ENCODE peak calls at places on chromosomes 11 and 22, in nine cellular contexts. Y, H, B, N, L, I, Z, K and A are unnamed samples. For H3K36me3, the result is how much of the 10 kb centered on the place peaks cover.

GRCh38 chr11:77454867-77455655 is 18.8 kb downstream of the PAK1 start:
- DNase-seq in Y (no peak), H (no peak), B (no peak), N (no peak), L (no peak), I (no peak), Z (no peak), K (no peak), A (no peak)

GRCh38 chr11:72930011-72930410 is 115.8 kb downstream of the ATG16L2 start:
- DNase-seq in Y (peak), H (no peak), B (no peak), N (no peak), L (no peak), I (no peak), Z (no peak), K (no peak), A (no peak)

GRCh38 chr11:70668204-70669202 is 270.2 kb downstream of the CTTN start:
- DNase-seq in Y (peak), H (no peak), B (no peak), N (no peak), L (no peak), I (no peak), Z (no peak), K (no peak), A (no peak)

GRCh38 chr22:27737521-27737920 is 64.0 kb downstream of the MN1 start:
- DNase-seq in Y (no peak), H (no peak), B (no peak), N (no peak), L (no peak), I (no peak), Z (no peak), K (no peak), A (no peak)

GRCh38 chr11:65695459-65696241 is 16.4 kb upstream of the KAT5 start:
- DNase-seq in Y (no peak), H (no peak), B (peak), N (peak), L (peak), I (peak), Z (no peak), K (no peak), A (no peak)

GRCh38 chr11:67500818-67501584 is 4.2 kb downstream of the PITPNM1 start:
- DNase-seq in Y (no peak), H (no peak), B (no peak), N (no peak), L (no peak), I (no peak), Z (no peak), K (no peak), A (no peak)

GRCh38 chr11:115269193-115269592 is 235.0 kb downstream of the CADM1 start:
- DNase-seq in Y (no peak), H (no peak), B (no peak), N (no peak), L (no peak), I (no peak), Z (no peak), K (no peak), A (no peak)

GRCh38 chr11:11463397-11463796 is 110.3 kb upstream of the CSNK2A3 start:
- DNase-seq in Y (no peak), H (no peak), B (no peak), N (no peak), L (no peak), I (no peak), Z (no peak), K (no peak), A (no peak)

GRCh38 chr11:44916797-44917196 is 33.9 kb downstream of the TP53I11 start:
- DNase-seq in Y (no peak), H (no peak), B (no peak), N (no peak), L (no peak), I (no peak), Z (no peak), K (no peak), A (no peak)

GRCh38 chr11:116712428-116712827 is 60.4 kb downstream of the BUD13 start:
- DNase-seq in Y (no peak), H (no peak), B (no peak), N (no peak), L (no peak), I (no peak), Z (no peak), K (no peak), A (no peak)

GRCh38 chr11:113193077-113193476 is 121.3 kb upstream of the TTC12 start:
- DNase-seq in Y (no peak), H (peak), B (no peak), N (no peak), L (no peak), I (no peak), Z (no peak), K (no peak), A (no peak)

GRCh38 chr22:19143967-19144400 is 467 bp downstream of the ESS2 start:
- DNase-seq in Y (peak), H (no peak), B (no peak), N (no peak), L (no peak), I (no peak), Z (peak), K (no peak), A (no peak)

GRCh38 chr11:108803781-108804180 is 138.9 kb downstream of the DDX10 start:
- DNase-seq in Y (peak), H (no peak), B (no peak), N (no peak), L (no peak), I (no peak), Z (no peak), K (no peak), A (no peak)

GRCh38 chr22:41780714-41781507 is 19.6 kb upstream of the CCDC134 start:
- DNase-seq in Y (peak), H (peak), B (peak), N (no peak), L (peak), I (peak), Z (peak), K (no peak), A (peak)

GRCh38 chr11:10695821-10696220 is 2.3 kb upstream of the IRAG1 start:
- DNase-seq in Y (peak), H (no peak), B (no peak), N (no peak), L (no peak), I (no peak), Z (no peak), K (no peak), A (no peak)

GRCh38 chr11:66904055-66904454 is 47.2 kb downstream of the LRFN4 start:
- DNase-seq in Y (peak), H (no peak), B (no peak), N (peak), L (no peak), I (peak), Z (no peak), K (no peak), A (no peak)

GRCh38 chr11:10302744-10303557 is 1.9 kb upstream of the ADM start:
- DNase-seq in Y (peak), H (peak), B (peak), N (no peak), L (peak), I (peak), Z (peak), K (no peak), A (peak)

GRCh38 chr11:13294771-13295579 is 17.4 kb downstream of the BMAL1 start:
- DNase-seq in Y (no peak), H (no peak), B (no peak), N (no peak), L (no peak), I (no peak), Z (no peak), K (no peak), A (no peak)

GRCh38 chr11:33843018-33843417 is 48.9 kb downstream of the LMO2 start:
- DNase-seq in Y (no peak), H (no peak), B (no peak), N (no peak), L (no peak), I (no peak), Z (no peak), K (no peak), A (no peak)

GRCh38 chr11:118622376-118623290 is 15.2 kb downstream of the PHLDB1 start:
- DNase-seq in Y (peak), H (no peak), B (peak), N (peak), L (peak), I (no peak), Z (no peak), K (peak), A (no peak)

GRCh38 chr11:833114-833791 is 501 bp downstream of the CD151 start:
- DNase-seq in Y (no peak), H (peak), B (no peak), N (no peak), L (no peak), I (peak), Z (no peak), K (no peak), A (no peak)

GRCh38 chr22:44049369-44050231 is 25.5 kb downstream of the PARVB start:
- DNase-seq in Y (no peak), H (no peak), B (no peak), N (no peak), L (no peak), I (no peak), Z (no peak), K (no peak), A (peak)

GRCh38 chr11:47466701-47467250 is 17.8 kb upstream of the RAPSN start:
- DNase-seq in Y (no peak), H (no peak), B (peak), N (no peak), L (peak), I (peak), Z (no peak), K (no peak), A (peak)

GRCh38 chr11:70782401-70782913 is 384.1 kb downstream of the CTTN start:
- DNase-seq in Y (no peak), H (no peak), B (no peak), N (no peak), L (no peak), I (no peak), Z (no peak), K (no peak), A (no peak)

GRCh38 chr22:42877597-42878340 is 20.7 kb upstream of the ARFGAP3 start:
- DNase-seq in Y (no peak), H (no peak), B (no peak), N (no peak), L (no peak), I (no peak), Z (no peak), K (no peak), A (no peak)
- H3K36me3 ChIP-seq in Y (half or more), H (half or more), B (half or more), N (under half), L (half or more), I (under half), Z (under half), K (under half), A (under half)

GRCh38 chr11:73977856-73978519 is 4.7 kb downstream of the UCP2 start:
- DNase-seq in Y (no peak), H (no peak), B (no peak), N (no peak), L (no peak), I (no peak), Z (peak), K (no peak), A (no peak)
- H3K36me3 ChIP-seq in Y (under half), H (under half), B (under half), N (under half), L (under half), I (under half), Z (half or more), K (under half), A (under half)

DNA sequence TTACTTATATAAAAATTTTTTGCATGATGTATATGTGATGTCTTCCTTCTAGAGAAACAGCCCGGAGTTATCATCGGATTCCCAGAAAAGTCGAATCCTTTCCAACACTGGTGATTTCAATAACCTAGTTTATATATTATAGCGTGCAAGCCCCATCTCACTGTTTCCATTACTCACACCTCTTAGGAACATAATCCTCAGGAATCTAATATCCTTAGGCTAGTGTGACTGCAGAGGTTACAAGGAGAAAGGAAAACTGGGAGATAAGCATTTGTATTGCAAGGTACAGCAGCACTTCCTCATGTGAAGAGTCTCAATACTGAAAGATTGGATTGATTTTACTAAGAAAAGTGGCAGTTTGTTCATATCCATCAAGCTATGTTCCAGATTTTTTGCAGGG is 20.3 kb downstream of the ARHGAP20 start:
- DNase-seq in Y (no peak), H (no peak), B (no peak), N (no peak), L (no peak), I (no peak), Z (no peak), K (no peak), A (no peak)
- H3K36me3 ChIP-seq in Y (under half), H (under half), B (under half), N (under half), L (under half), I (under half), Z (under half), K (under half), A (under half)

GRCh38 chr22:35917651-35918050 is 111.0 kb downstream of the RBFOX2 start:
- DNase-seq in Y (no peak), H (no peak), B (no peak), N (no peak), L (no peak), I (no peak), Z (no peak), K (no peak), A (no peak)

GRCh38 chr22:35919002-35919542 is 109.6 kb downstream of the RBFOX2 start:
- DNase-seq in Y (no peak), H (no peak), B (no peak), N (no peak), L (no peak), I (no peak), Z (no peak), K (no peak), A (no peak)

GRCh38 chr22:35923026-35923425 is 105.6 kb downstream of the RBFOX2 start:
- DNase-seq in Y (no peak), H (no peak), B (no peak), N (no peak), L (no peak), I (no peak), Z (no peak), K (no peak), A (no peak)

GRCh38 chr22:35918466-35918865 is 110.2 kb downstream of the RBFOX2 start:
- DNase-seq in Y (no peak), H (no peak), B (no peak), N (no peak), L (no peak), I (no peak), Z (no peak), K (no peak), A (no peak)

DNA sequence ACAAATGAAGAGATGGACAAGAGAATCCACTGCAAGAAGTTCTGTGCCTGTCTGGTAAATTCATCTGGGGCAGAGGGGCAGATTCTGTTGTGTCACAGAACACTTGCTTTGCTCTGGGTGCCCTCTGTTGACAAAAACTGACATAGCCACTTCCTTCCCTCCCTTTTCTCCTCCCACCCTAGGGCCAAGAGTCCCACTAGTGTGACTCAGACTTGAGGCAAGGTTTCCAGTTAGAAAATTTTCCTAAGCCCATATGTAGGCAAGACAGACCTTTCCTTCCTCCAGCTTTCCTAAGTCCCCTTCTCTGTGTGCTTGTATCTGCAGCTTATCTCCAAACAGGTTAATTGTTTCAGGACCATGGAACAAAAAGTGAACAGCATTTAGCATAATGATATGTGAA is 106.8 kb downstream of the RBFOX2 start:
- DNase-seq in Y (peak), H (peak), B (peak), N (peak), L (peak), I (no peak), Z (peak), K (peak), A (no peak)
- H3K36me3 ChIP-seq in Y (under half), H (under half), B (under half), N (under half), L (under half), I (under half), Z (under half), K (under half), A (under half)

GRCh38 chr11:62889126-62889483 is 8.4 kb downstream of the SLC3A2 start:
- DNase-seq in Y (no peak), H (no peak), B (no peak), N (no peak), L (no peak), I (no peak), Z (no peak), K (no peak), A (no peak)
- H3K36me3 ChIP-seq in Y (half or more), H (half or more), B (half or more), N (half or more), L (half or more), I (under half), Z (half or more), K (under half), A (under half)

GRCh38 chr22:29570456-29570855 is 10.5 kb downstream of the NIPSNAP1 start:
- DNase-seq in Y (no peak), H (no peak), B (no peak), N (no peak), L (no peak), I (no peak), Z (no peak), K (no peak), A (no peak)
- H3K36me3 ChIP-seq in Y (under half), H (under half), B (under half), N (under half), L (under half), I (under half), Z (under half), K (under half), A (under half)

DNA sequence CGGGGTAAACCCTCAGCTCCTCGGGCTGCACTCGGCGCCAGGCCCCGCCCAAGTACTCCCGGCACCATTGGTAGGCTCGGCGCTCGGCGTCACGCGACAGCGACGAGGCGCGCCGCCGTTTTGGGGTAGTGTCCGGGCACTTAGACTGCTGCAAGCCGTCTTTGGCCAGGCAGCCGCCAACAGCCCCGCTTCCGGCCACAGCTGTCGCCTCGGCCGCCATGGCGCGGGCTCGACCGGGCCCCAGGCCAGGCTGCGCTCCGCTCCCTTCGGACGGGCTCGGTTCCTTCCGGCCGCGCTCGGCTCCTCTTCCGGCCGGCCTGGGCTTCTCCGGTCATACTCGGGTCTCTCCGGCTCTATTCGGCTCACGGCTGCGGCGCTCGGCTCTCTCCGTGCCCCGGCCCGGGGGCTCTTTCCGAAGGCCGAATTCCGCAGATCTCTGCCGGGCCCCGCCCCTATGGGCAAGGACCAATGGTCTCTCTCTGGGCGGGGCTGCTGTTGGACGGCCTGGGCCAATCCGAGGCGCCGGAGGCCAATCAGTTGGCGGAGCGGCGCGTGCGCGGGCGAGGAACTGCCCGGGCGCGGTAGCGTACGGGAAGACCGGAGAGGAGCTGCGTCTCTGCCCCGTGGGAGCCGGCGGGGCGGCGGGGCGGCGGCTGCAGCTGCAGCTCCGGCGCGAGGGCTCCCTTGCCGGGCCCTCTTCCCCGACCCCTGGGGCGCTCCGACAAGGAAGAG is at the start of gene CHKB:
- DNase-seq in Y (peak), H (peak), B (peak), N (peak), L (peak), I (peak), Z (peak), K (peak), A (peak)
- H3K36me3 ChIP-seq in Y (under half), H (under half), B (under half), N (under half), L (under half), I (under half), Z (under half), K (under half), A (under half)

DNA sequence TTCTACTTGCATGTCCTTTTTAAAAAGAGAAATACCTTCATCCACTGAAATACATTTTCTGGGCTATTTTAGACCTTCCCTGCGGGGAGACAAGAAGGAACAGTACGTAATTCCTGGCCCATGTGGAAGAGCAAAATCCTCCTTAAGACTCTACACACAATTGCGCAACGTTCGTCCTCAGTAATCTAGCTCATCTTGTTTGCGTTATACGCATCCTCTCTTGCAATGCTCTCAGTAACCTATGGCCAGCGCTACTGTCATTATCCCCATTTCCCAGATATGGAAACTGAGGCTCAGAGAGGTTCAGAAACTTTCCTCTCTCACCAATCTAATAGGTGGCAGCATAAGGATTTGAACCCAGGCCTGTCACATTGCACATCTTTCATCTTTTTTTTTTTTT is 54.6 kb downstream of the RPUSD4 start:
- DNase-seq in Y (no peak), H (no peak), B (no peak), N (no peak), L (no peak), I (no peak), Z (no peak), K (no peak), A (no peak)
- H3K36me3 ChIP-seq in Y (under half), H (under half), B (under half), N (under half), L (under half), I (under half), Z (under half), K (under half), A (under half)

DNA sequence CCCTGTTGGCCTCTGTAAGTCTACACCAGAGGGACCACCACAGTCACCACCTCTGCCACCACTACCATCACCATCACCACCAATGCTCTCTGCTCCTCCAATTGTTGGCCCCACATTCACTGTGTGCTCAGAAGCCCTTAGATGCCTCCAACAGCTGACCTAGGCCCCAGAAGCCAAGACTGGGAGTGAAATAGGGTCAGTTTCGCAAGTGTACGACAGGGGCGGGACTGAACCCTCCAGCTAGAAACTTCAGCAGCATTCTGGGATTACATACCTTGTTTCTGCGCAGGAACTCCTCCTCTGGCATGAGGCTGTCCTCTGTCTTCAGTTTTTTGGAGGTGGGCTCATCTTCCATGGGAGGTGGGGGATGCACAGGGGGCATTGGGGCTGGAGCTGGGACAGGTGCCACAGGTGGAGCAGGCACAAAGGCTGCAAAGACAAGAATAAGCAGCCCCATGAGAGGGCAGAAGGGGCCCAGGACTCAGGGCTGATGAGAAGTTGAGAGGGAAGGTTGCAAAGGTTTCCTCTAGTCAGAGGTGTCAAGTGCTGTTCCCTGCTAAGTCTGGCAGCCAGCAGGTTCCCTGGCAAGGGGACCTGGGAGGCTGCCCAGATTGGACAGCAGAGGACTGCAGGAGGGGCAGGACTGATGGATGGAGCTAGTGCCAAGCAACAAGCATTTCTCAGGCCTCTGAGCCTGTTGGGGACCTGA is 10.2 kb upstream of the TBC1D10A start:
- DNase-seq in Y (no peak), H (no peak), B (no peak), N (no peak), L (peak), I (no peak), Z (no peak), K (no peak), A (no peak)
- H3K36me3 ChIP-seq in Y (half or more), H (half or more), B (half or more), N (half or more), L (half or more), I (under half), Z (half or more), K (half or more), A (under half)